ENCODE peak calls at places on chromosomes 1 and 21, in nine cellular contexts. F, K, T, P, E, C, D, B and U are unnamed samples.

GRCh38 chr1:204989266-204990058 is 53.5 kb upstream of the CNTN2 start:
- DNase-seq in F (no peak), K (peak), T (peak), P (peak), E (peak), C (peak), D (peak), B (peak), U (peak)

GRCh38 chr1:26225033-26225831 is 8.8 kb upstream of the CEP85 start:
- DNase-seq in F (no peak), K (no peak), T (peak), P (peak), E (peak), C (no peak), D (peak), B (peak), U (peak)

GRCh38 chr1:185170291-185170848 is 13.4 kb downstream of the SWT1 start:
- DNase-seq in F (peak), K (peak), T (peak), P (peak), E (no peak), C (peak), D (peak), B (peak), U (peak)

GRCh38 chr1:85504417-85504816 is 39.5 kb upstream of the DDAH1 start:
- DNase-seq in F (no peak), K (peak), T (no peak), P (peak), E (no peak), C (no peak), D (no peak), B (no peak), U (no peak)

GRCh38 chr1:245209658-245210415 is 55.1 kb downstream of the KIF26B start:
- DNase-seq in F (no peak), K (no peak), T (no peak), P (no peak), E (no peak), C (no peak), D (no peak), B (no peak), U (no peak)

GRCh38 chr1:119367332-119368124 is 1.1 kb upstream of the HAO2 start:
- DNase-seq in F (no peak), K (peak), T (peak), P (peak), E (no peak), C (peak), D (no peak), B (peak), U (no peak)

GRCh38 chr21:34732388-34732821 is 63.6 kb downstream of the CLIC6 start:
- DNase-seq in F (no peak), K (no peak), T (no peak), P (peak), E (no peak), C (peak), D (no peak), B (no peak), U (no peak)

GRCh38 chr1:169142129-169142528 is 35.6 kb downstream of the ATP1B1 start:
- DNase-seq in F (no peak), K (no peak), T (no peak), P (no peak), E (no peak), C (no peak), D (no peak), B (no peak), U (no peak)

GRCh38 chr1:108609483-108610066 is 49.7 kb downstream of the EEIG2 start:
- DNase-seq in F (no peak), K (no peak), T (no peak), P (no peak), E (no peak), C (no peak), D (no peak), B (no peak), U (no peak)

GRCh38 chr1:88288571-88288970 is 395.5 kb upstream of the PKN2 start:
- DNase-seq in F (no peak), K (no peak), T (no peak), P (no peak), E (no peak), C (no peak), D (no peak), B (no peak), U (no peak)

GRCh38 chr1:228391411-228392020 is 15.1 kb downstream of the TRIM11 start:
- DNase-seq in F (no peak), K (no peak), T (no peak), P (no peak), E (no peak), C (no peak), D (no peak), B (no peak), U (no peak)

GRCh38 chr1:51877434-51878306 is 857 bp downstream of the NRDC start:
- DNase-seq in F (no peak), K (peak), T (no peak), P (peak), E (no peak), C (peak), D (peak), B (peak), U (no peak)

GRCh38 chr1:30386145-30386926 is 337.0 kb downstream of the MATN1 start:
- DNase-seq in F (no peak), K (no peak), T (no peak), P (no peak), E (no peak), C (no peak), D (no peak), B (no peak), U (no peak)

GRCh38 chr1:181115367-181115684 is 26.8 kb downstream of the IER5 start:
- DNase-seq in F (no peak), K (no peak), T (no peak), P (no peak), E (no peak), C (no peak), D (no peak), B (no peak), U (no peak)

GRCh38 chr1:35902671-35903070 is 19.7 kb downstream of the AGO1 start:
- DNase-seq in F (no peak), K (no peak), T (no peak), P (no peak), E (no peak), C (no peak), D (no peak), B (no peak), U (no peak)

GRCh38 chr1:188364927-188365449 is 1536.2 kb downstream of the PLA2G4A start:
- DNase-seq in F (no peak), K (no peak), T (no peak), P (no peak), E (no peak), C (no peak), D (no peak), B (no peak), U (no peak)

GRCh38 chr1:212600980-212601379 is 7.6 kb upstream of the ATF3 start:
- DNase-seq in F (no peak), K (peak), T (no peak), P (peak), E (no peak), C (no peak), D (peak), B (no peak), U (no peak)

GRCh38 chr1:230123280-230124186 is 56.5 kb downstream of the GALNT2 start:
- DNase-seq in F (peak), K (no peak), T (peak), P (no peak), E (no peak), C (no peak), D (peak), B (peak), U (no peak)

GRCh38 chr1:58065520-58065919 is 481.0 kb downstream of the OMA1 start:
- DNase-seq in F (no peak), K (no peak), T (peak), P (no peak), E (no peak), C (no peak), D (no peak), B (no peak), U (no peak)
- TF ChIP-seq CTCF in F (peak), K (no peak), T (no peak), P (no peak), E (no peak), C (no peak), D (no peak), B (no peak), U (no peak)

GRCh38 chr1:177912991-177913390 is 56.9 kb downstream of the SEC16B start:
- DNase-seq in F (no peak), K (peak), T (no peak), P (no peak), E (no peak), C (no peak), D (no peak), B (no peak), U (no peak)

GRCh38 chr1:177905686-177906085 is 64.2 kb downstream of the SEC16B start:
- DNase-seq in F (no peak), K (no peak), T (no peak), P (no peak), E (no peak), C (no peak), D (no peak), B (peak), U (no peak)

GRCh38 chr1:177913762-177914540 is 55.9 kb downstream of the SEC16B start:
- DNase-seq in F (no peak), K (peak), T (no peak), P (peak), E (no peak), C (peak), D (no peak), B (peak), U (no peak)

GRCh38 chr1:177907000-177907399 is 62.9 kb downstream of the SEC16B start:
- DNase-seq in F (no peak), K (no peak), T (no peak), P (peak), E (no peak), C (peak), D (no peak), B (no peak), U (no peak)

DNA sequence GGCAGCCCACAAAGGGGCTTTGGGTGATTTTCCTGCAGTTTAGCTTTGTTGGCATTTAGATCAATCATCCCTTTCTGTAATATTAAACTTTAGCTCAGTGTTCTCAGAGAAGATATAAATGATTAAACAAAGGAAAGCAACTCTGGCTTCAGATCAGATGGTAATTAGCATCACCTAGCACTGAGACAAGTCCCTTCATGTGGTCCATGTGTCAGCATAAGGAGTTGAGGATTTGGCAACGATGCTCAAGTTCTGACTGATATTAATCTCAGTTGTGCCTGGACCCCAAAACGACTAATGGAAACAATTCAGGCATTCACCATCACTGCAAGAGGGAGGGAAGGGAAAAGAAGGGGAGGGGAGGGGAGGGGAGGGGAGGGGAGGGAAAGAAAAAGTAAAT is 60.4 kb downstream of the SEC16B start:
- DNase-seq in F (no peak), K (no peak), T (no peak), P (peak), E (no peak), C (no peak), D (no peak), B (no peak), U (no peak)
- TF ChIP-seq CTCF in F (no peak), K (no peak), T (no peak), P (no peak), E (no peak), C (no peak), D (no peak), B (no peak), U (no peak)

GRCh38 chr1:17586172-17586963 is 46.9 kb downstream of the ARHGEF10L start:
- DNase-seq in F (no peak), K (peak), T (no peak), P (peak), E (no peak), C (peak), D (no peak), B (peak), U (no peak)
- TF ChIP-seq CTCF in F (no peak), K (no peak), T (no peak), P (no peak), E (no peak), C (no peak), D (no peak), B (no peak), U (no peak)

DNA sequence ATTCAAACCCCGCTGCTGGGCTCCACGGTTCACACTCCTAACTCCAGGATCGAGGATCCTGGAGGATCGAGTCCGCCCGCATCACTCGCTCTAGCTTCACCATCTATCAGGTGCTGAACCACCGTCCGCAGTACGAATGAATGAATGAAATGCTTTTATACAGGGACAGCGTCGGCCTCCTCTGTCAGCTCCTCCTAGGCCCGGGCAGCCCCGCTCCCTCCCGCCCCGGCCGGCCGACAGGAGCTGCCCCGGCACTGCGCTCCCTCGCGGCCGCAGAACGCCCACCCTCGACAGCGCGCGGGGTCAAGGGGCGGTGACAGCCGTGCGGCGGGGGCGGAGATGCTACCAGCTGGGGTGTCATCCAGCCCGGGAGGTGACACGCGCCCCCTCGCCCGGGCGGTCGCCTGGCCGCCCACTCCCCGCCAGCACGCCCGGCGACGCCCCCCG is 520 bp downstream of the ZBTB17 start:
- DNase-seq in F (peak), K (peak), T (peak), P (peak), E (peak), C (peak), D (peak), B (peak), U (no peak)
- TF ChIP-seq CTCF in F (peak), K (no peak), T (no peak), P (no peak), E (peak), C (no peak), D (no peak), B (no peak), U (no peak)

GRCh38 chr1:3649342-3650247 is at the start of gene WRAP73:
- DNase-seq in F (peak), K (peak), T (peak), P (peak), E (peak), C (peak), D (peak), B (peak), U (peak)
- TF ChIP-seq CTCF in F (peak), K (peak), T (peak), P (peak), E (peak), C (peak), D (peak), B (no peak), U (no peak)

GRCh38 chr1:201347498-201348210 is 29.8 kb downstream of the TNNT2 start:
- DNase-seq in F (no peak), K (no peak), T (no peak), P (no peak), E (no peak), C (no peak), D (no peak), B (no peak), U (no peak)

GRCh38 chr1:201349091-201349490 is 28.4 kb downstream of the TNNT2 start:
- DNase-seq in F (no peak), K (no peak), T (no peak), P (no peak), E (no peak), C (no peak), D (no peak), B (no peak), U (no peak)

GRCh38 chr1:201346337-201346939 is 31.0 kb downstream of the TNNT2 start:
- DNase-seq in F (no peak), K (peak), T (no peak), P (peak), E (no peak), C (peak), D (peak), B (peak), U (no peak)

GRCh38 chr1:201346987-201347386 is 30.5 kb downstream of the TNNT2 start:
- DNase-seq in F (no peak), K (no peak), T (no peak), P (no peak), E (no peak), C (no peak), D (no peak), B (no peak), U (no peak)

GRCh38 chr1:201348211-201348566 is 29.3 kb downstream of the TNNT2 start:
- DNase-seq in F (no peak), K (peak), T (peak), P (peak), E (no peak), C (peak), D (peak), B (peak), U (no peak)
- TF ChIP-seq CTCF in F (peak), K (peak), T (peak), P (peak), E (peak), C (peak), D (peak), B (peak), U (no peak)

GRCh38 chr1:40980453-40981121 is 1.1 kb downstream of the CTPS1 start:
- DNase-seq in F (no peak), K (peak), T (peak), P (peak), E (no peak), C (peak), D (peak), B (peak), U (no peak)

GRCh38 chr1:40978886-40979240 is 633 bp upstream of the CTPS1 start:
- DNase-seq in F (no peak), K (no peak), T (no peak), P (no peak), E (no peak), C (no peak), D (no peak), B (no peak), U (no peak)

GRCh38 chr1:40980068-40980452 is 564 bp downstream of the CTPS1 start:
- DNase-seq in F (no peak), K (no peak), T (no peak), P (no peak), E (no peak), C (no peak), D (no peak), B (no peak), U (no peak)

GRCh38 chr1:40977721-40978120 is 1.8 kb upstream of the CTPS1 start:
- DNase-seq in F (no peak), K (no peak), T (no peak), P (no peak), E (no peak), C (no peak), D (no peak), B (no peak), U (no peak)

GRCh38 chr1:40979241-40980067 is at the start of gene CTPS1:
- DNase-seq in F (peak), K (peak), T (peak), P (peak), E (peak), C (peak), D (peak), B (peak), U (peak)
- TF ChIP-seq CTCF in F (peak), K (peak), T (peak), P (peak), E (no peak), C (no peak), D (peak), B (peak), U (no peak)

GRCh38 chr1:225692517-225692879 is 39.6 kb upstream of the ENAH start:
- DNase-seq in F (no peak), K (no peak), T (no peak), P (no peak), E (no peak), C (no peak), D (no peak), B (no peak), U (no peak)

GRCh38 chr1:225691861-225692516 is 39.1 kb upstream of the ENAH start:
- DNase-seq in F (no peak), K (no peak), T (no peak), P (no peak), E (no peak), C (no peak), D (no peak), B (peak), U (no peak)

GRCh38 chr1:225689882-225690459 is 37.0 kb upstream of the ENAH start:
- DNase-seq in F (no peak), K (peak), T (no peak), P (peak), E (no peak), C (peak), D (no peak), B (no peak), U (no peak)

GRCh38 chr1:225693085-225693698 is 40.3 kb upstream of the ENAH start:
- DNase-seq in F (no peak), K (no peak), T (no peak), P (no peak), E (no peak), C (no peak), D (no peak), B (no peak), U (no peak)

GRCh38 chr1:225691377-225691776 is 38.5 kb upstream of the ENAH start:
- DNase-seq in F (no peak), K (peak), T (no peak), P (peak), E (no peak), C (no peak), D (no peak), B (peak), U (no peak)
- TF ChIP-seq CTCF in F (no peak), K (no peak), T (no peak), P (no peak), E (no peak), C (no peak), D (no peak), B (no peak), U (no peak)